ENCODE peak calls at places on chromosome X, in nine cellular contexts. One of them, this sample, is unnamed.

GRCh38 chrX:131187234-131187633 is 101.9 kb downstream of the IGSF1 start:
- DNase-seq in stimulated activated CD4-positive, alpha-beta T cell treated with anti-CD3 and anti-CD28 coated beads, Interleukin-12 subunit alpha, Interleukin-12 subunit beta, amount 100 ng/mL, for 24 hours: no peak
- DNase-seq in sigmoid colon: no peak
- DNase-seq in iris pigment epithelial cell: no peak
- DNase-seq in activated B cell treated with CpG ODN at 0.5 μM for 24 hours: no peak
- DNase-seq in CD8-positive, alpha-beta memory T cell: no peak
- DNase-seq in GM03348: no peak
- DNase-seq in activated CD4-positive, alpha-beta T cell treated with anti-CD3 and anti-CD28 coated beads, Interleukin-2, amount 10 ng/mL, durations not matched to agents 7 days and 5 days: no peak
- DNase-seq in GM10248: no peak
- DNase-seq in this sample: no peak

GRCh38 chrX:31179203-31179602 is 107.4 kb upstream of the FTHL17 start:
- DNase-seq in stimulated activated CD4-positive, alpha-beta T cell treated with anti-CD3 and anti-CD28 coated beads, Interleukin-12 subunit alpha, Interleukin-12 subunit beta, amount 100 ng/mL, for 24 hours: no peak
- DNase-seq in sigmoid colon: no peak
- DNase-seq in iris pigment epithelial cell: no peak
- DNase-seq in activated B cell treated with CpG ODN at 0.5 μM for 24 hours: no peak
- DNase-seq in CD8-positive, alpha-beta memory T cell: no peak
- DNase-seq in GM03348: no peak
- DNase-seq in activated CD4-positive, alpha-beta T cell treated with anti-CD3 and anti-CD28 coated beads, Interleukin-2, amount 10 ng/mL, durations not matched to agents 7 days and 5 days: no peak
- DNase-seq in GM10248: no peak
- DNase-seq in this sample: no peak

GRCh38 chrX:111649641-111650040 is 31.3 kb upstream of the ALG13 start:
- DNase-seq in stimulated activated CD4-positive, alpha-beta T cell treated with anti-CD3 and anti-CD28 coated beads, Interleukin-12 subunit alpha, Interleukin-12 subunit beta, amount 100 ng/mL, for 24 hours: no peak
- DNase-seq in sigmoid colon: no peak
- DNase-seq in iris pigment epithelial cell: no peak
- DNase-seq in activated B cell treated with CpG ODN at 0.5 μM for 24 hours: no peak
- DNase-seq in CD8-positive, alpha-beta memory T cell: no peak
- DNase-seq in GM03348: no peak
- DNase-seq in activated CD4-positive, alpha-beta T cell treated with anti-CD3 and anti-CD28 coated beads, Interleukin-2, amount 10 ng/mL, durations not matched to agents 7 days and 5 days: no peak
- DNase-seq in GM10248: no peak
- DNase-seq in this sample: no peak

GRCh38 chrX:109384569-109385174 is 97.2 kb downstream of the GUCY2F start:
- DNase-seq in stimulated activated CD4-positive, alpha-beta T cell treated with anti-CD3 and anti-CD28 coated beads, Interleukin-12 subunit alpha, Interleukin-12 subunit beta, amount 100 ng/mL, for 24 hours: no peak
- DNase-seq in sigmoid colon: no peak
- DNase-seq in iris pigment epithelial cell: peak; percentile 34
- DNase-seq in activated B cell treated with CpG ODN at 0.5 μM for 24 hours: no peak
- DNase-seq in CD8-positive, alpha-beta memory T cell: no peak
- DNase-seq in GM03348: no peak
- DNase-seq in activated CD4-positive, alpha-beta T cell treated with anti-CD3 and anti-CD28 coated beads, Interleukin-2, amount 10 ng/mL, durations not matched to agents 7 days and 5 days: no peak
- DNase-seq in GM10248: no peak
- DNase-seq in this sample: no peak

GRCh38 chrX:129698150-129698549 is 40.6 kb upstream of the XPNPEP2 start:
- DNase-seq in stimulated activated CD4-positive, alpha-beta T cell treated with anti-CD3 and anti-CD28 coated beads, Interleukin-12 subunit alpha, Interleukin-12 subunit beta, amount 100 ng/mL, for 24 hours: no peak
- DNase-seq in sigmoid colon: no peak
- DNase-seq in iris pigment epithelial cell: no peak
- DNase-seq in activated B cell treated with CpG ODN at 0.5 μM for 24 hours: no peak
- DNase-seq in CD8-positive, alpha-beta memory T cell: no peak
- DNase-seq in GM03348: no peak
- DNase-seq in activated CD4-positive, alpha-beta T cell treated with anti-CD3 and anti-CD28 coated beads, Interleukin-2, amount 10 ng/mL, durations not matched to agents 7 days and 5 days: no peak
- DNase-seq in GM10248: no peak
- DNase-seq in this sample: no peak

GRCh38 chrX:154458116-154458953 is at the start of gene PLXNA3:
- DNase-seq in stimulated activated CD4-positive, alpha-beta T cell treated with anti-CD3 and anti-CD28 coated beads, Interleukin-12 subunit alpha, Interleukin-12 subunit beta, amount 100 ng/mL, for 24 hours: no peak
- DNase-seq in sigmoid colon: no peak
- DNase-seq in iris pigment epithelial cell: no peak
- DNase-seq in activated B cell treated with CpG ODN at 0.5 μM for 24 hours: peak; percentile 75
- DNase-seq in CD8-positive, alpha-beta memory T cell: peak; percentile 74
- DNase-seq in GM03348: peak; percentile 84
- DNase-seq in activated CD4-positive, alpha-beta T cell treated with anti-CD3 and anti-CD28 coated beads, Interleukin-2, amount 10 ng/mL, durations not matched to agents 7 days and 5 days: peak; percentile 50
- DNase-seq in GM10248: peak; percentile 80
- DNase-seq in this sample: peak; percentile 68

GRCh38 chrX:139844163-139844562 is 88.7 kb downstream of the ATP11C start:
- DNase-seq in stimulated activated CD4-positive, alpha-beta T cell treated with anti-CD3 and anti-CD28 coated beads, Interleukin-12 subunit alpha, Interleukin-12 subunit beta, amount 100 ng/mL, for 24 hours: no peak
- DNase-seq in sigmoid colon: no peak
- DNase-seq in iris pigment epithelial cell: peak; percentile 18
- DNase-seq in activated B cell treated with CpG ODN at 0.5 μM for 24 hours: no peak
- DNase-seq in CD8-positive, alpha-beta memory T cell: no peak
- DNase-seq in GM03348: no peak
- DNase-seq in activated CD4-positive, alpha-beta T cell treated with anti-CD3 and anti-CD28 coated beads, Interleukin-2, amount 10 ng/mL, durations not matched to agents 7 days and 5 days: no peak
- DNase-seq in GM10248: peak; percentile 20
- DNase-seq in this sample: no peak

GRCh38 chrX:46681849-46682248 is 77.1 kb downstream of the SLC9A7 start:
- DNase-seq in stimulated activated CD4-positive, alpha-beta T cell treated with anti-CD3 and anti-CD28 coated beads, Interleukin-12 subunit alpha, Interleukin-12 subunit beta, amount 100 ng/mL, for 24 hours: no peak
- DNase-seq in sigmoid colon: no peak
- DNase-seq in iris pigment epithelial cell: peak; percentile 47
- DNase-seq in activated B cell treated with CpG ODN at 0.5 μM for 24 hours: no peak
- DNase-seq in CD8-positive, alpha-beta memory T cell: no peak
- DNase-seq in GM03348: peak; percentile 23
- DNase-seq in activated CD4-positive, alpha-beta T cell treated with anti-CD3 and anti-CD28 coated beads, Interleukin-2, amount 10 ng/mL, durations not matched to agents 7 days and 5 days: no peak
- DNase-seq in GM10248: no peak
- DNase-seq in this sample: no peak

This sample was measured in GM12892.